ENCODE peak calls at places on chromosomes 4 and X, in ten cellular contexts. Y is AG04450, T is stomach, J is heart left ventricle, Q is upper lobe of left lung, D is right lobe of liver, H is MM.1S, C is pancreas, F is fibroblast of mammary gland, Z is left lung. N is an unnamed sample.

GRCh38 chr4:94171616-94172015 is 36.0 kb upstream of the SMARCAD1 start:
- DNase-seq in C (no peak), Q (no peak), J (no peak), Z (no peak), T (no peak), F (peak; percentile 4), Y (no peak), H (no peak), D (no peak), N (no peak)

GRCh38 chrX:155768036-155768769 is 112.9 kb upstream of the VAMP7 start:
- DNase-seq in Y (no peak), J (no peak), T (no peak), Z (no peak), F (peak; percentile 69), D (no peak), C (no peak), H (no peak), Q (no peak), N (no peak)

GRCh38 chr4:100357542-100357941 is 160.3 kb downstream of the EMCN start:
- DNase-seq in H (no peak), Y (no peak), Z (no peak), J (no peak), T (no peak), D (no peak), F (peak; percentile 10), C (no peak), Q (no peak), N (no peak)

GRCh38 chr4:56466910-56467283 is 520 bp upstream of the SRP72 start:
- DNase-seq in F (no peak), J (no peak), Q (no peak), Y (no peak), D (no peak), Z (no peak), T (no peak), H (no peak), C (no peak), N (no peak)

GRCh38 chrX:56802921-56803848 is 74.1 kb downstream of the NBDY start:
- DNase-seq in J (peak; percentile 82), F (peak; percentile 83), Y (no peak), Z (peak; percentile 77), Q (peak; percentile 64), C (peak; percentile 87), T (peak; percentile 75), H (peak; percentile 81), D (peak; percentile 87), N (peak; percentile 73)

GRCh38 chr4:77777135-77777777 is 41.9 kb downstream of the CNOT6L start:
- DNase-seq in F (peak; percentile 47), T (no peak), Q (no peak), H (no peak), Z (no peak), D (no peak), J (no peak), C (no peak), Y (no peak), N (no peak)

GRCh38 chr4:56990109-56990508 is 11.4 kb downstream of the POLR2B start:
- DNase-seq in Q (no peak), J (no peak), T (no peak), F (peak; percentile 67), Z (no peak), C (no peak), D (no peak), Y (no peak), H (no peak), N (no peak)

GRCh38 chr4:156991161-156991560 is 19.6 kb upstream of the PDGFC start:
- DNase-seq in Y (no peak), D (no peak), Q (no peak), F (no peak), J (no peak), H (no peak), T (no peak), Z (no peak), C (no peak), N (no peak)

GRCh38 chr4:6873792-6874461 is 35.7 kb upstream of the TBC1D14 start:
- DNase-seq in J (peak; percentile 67), Z (peak; percentile 69), H (peak; percentile 66), D (peak; percentile 77), C (peak; percentile 76), T (peak; percentile 82), Y (no peak), Q (peak; percentile 80), F (peak; percentile 68), N (peak; percentile 41)

GRCh38 chrX:34879361-34879760 is 63.2 kb upstream of the FAM47B start:
- DNase-seq in C (no peak), Z (no peak), F (peak; percentile 26), H (no peak), J (no peak), Y (no peak), Q (no peak), D (no peak), T (no peak), N (no peak)

GRCh38 chrX:71623714-71624113 is 5.4 kb upstream of the CXCR3 start:
- DNase-seq in Z (no peak), D (no peak), H (no peak), Y (no peak), F (no peak), T (no peak), J (no peak), C (no peak), Q (no peak), N (no peak)

GRCh38 chrX:71623105-71623450 is 4.8 kb upstream of the CXCR3 start:
- DNase-seq in C (no peak), Z (no peak), T (no peak), Y (no peak), H (no peak), D (no peak), F (no peak), J (no peak), Q (no peak), N (no peak)

GRCh38 chrX:71621644-71622346 is 3.5 kb upstream of the CXCR3 start:
- DNase-seq in Y (no peak), H (no peak), T (no peak), Q (no peak), F (peak; percentile 42), J (no peak), C (no peak), D (no peak), Z (no peak), N (no peak)

GRCh38 chrX:71625471-71625870 is 7.2 kb upstream of the CXCR3 start:
- DNase-seq in J (no peak), T (no peak), Y (no peak), Q (no peak), F (no peak), Z (no peak), H (no peak), C (no peak), D (no peak), N (no peak)

DNA sequence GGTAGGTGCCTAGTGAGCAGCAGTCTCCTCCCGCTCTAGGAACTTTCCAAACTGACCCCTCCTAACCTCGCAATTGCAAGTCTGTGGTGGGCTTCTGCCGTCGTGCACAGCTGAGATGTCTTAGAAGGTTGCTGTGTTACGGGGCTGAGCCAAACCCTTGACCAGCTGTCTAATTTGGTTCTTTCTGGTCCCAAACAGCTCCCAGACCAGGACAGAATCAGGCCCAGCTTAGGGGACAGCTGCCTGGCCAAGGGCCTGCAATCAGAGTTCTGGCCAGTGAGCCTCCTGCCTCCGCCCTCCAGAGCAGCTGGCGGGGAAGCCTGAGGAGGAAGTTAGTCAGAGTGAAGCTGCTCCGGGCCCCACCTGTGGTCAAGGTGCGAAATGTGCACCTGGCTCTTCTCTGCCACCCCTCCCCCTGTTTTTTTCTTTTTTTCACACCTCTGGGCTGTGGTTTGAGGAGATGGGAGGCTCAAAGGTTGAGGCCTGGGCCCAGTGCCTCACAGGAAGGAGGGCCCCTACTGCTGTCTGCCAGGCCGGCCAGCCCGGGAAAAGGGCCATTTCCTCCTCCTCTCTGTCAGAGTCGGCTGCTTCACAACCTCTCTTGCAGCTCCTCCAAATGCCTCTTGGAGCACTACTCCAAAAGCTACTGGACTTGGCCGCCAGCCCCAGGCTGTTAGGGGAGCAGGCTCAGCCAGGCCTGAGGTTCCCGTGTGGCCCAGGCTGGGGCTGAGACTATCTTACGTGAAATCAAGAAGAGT is 4.2 kb upstream of the CXCR3 start:
- DNase-seq in Y (peak; percentile 18), C (peak; percentile 63), Q (peak; percentile 87), H (peak; percentile 95), T (peak; percentile 79), F (peak; percentile 56), Z (peak; percentile 80), J (peak; percentile 85), D (peak; percentile 66), N (peak; percentile 49)
- TF ChIP-seq CTCF in Y (peak; percentile 49), C (peak; percentile 19), Q (peak; percentile 23), H (no peak), T (peak; percentile 23), F (no peak), Z (no peak), J (peak; percentile 31), D (peak; percentile 16), N (peak; percentile 36)

GRCh38 chr4:123892997-123893745 is 496.6 kb downstream of the SPRY1 start:
- DNase-seq in C (no peak), T (no peak), Q (no peak), Y (no peak), Z (no peak), F (peak; percentile 76), D (no peak), H (no peak), J (no peak), N (no peak)
- H3K4me3 ChIP-seq in C (no peak overlapping the region), T (no peak overlapping the region), Q (no peak overlapping the region), Y (no peak overlapping the region), Z (no peak overlapping the region), F (no peak overlapping the region), D (no peak overlapping the region), H (no peak overlapping the region), J (no peak overlapping the region), N (no peak overlapping the region)

GRCh38 chr4:16752150-16752549 is 146.3 kb downstream of the LDB2 start:
- DNase-seq in H (no peak), D (no peak), F (peak; percentile 48), Z (no peak), T (no peak), Q (no peak), Y (no peak), J (no peak), C (no peak), N (no peak)
- TF ChIP-seq CTCF in H (peak; percentile 7), D (peak; percentile 37), F (peak; percentile 50), Z (no peak), T (no peak), Q (peak; percentile 11), Y (peak; percentile 41), J (peak; percentile 30), C (no peak), N (peak; percentile 34)

GRCh38 chrX:135982860-135983259 is 2.4 kb upstream of the SLC9A6 start:
- DNase-seq in Z (no peak), D (no peak), Y (no peak), C (no peak), H (no peak), Q (no peak), J (no peak), T (no peak), F (peak; percentile 16), N (no peak)

GRCh38 chrX:135981662-135982061 is 3.6 kb upstream of the SLC9A6 start:
- DNase-seq in D (no peak), H (no peak), Y (no peak), C (no peak), T (no peak), F (no peak), J (no peak), Z (no peak), Q (no peak), N (no peak)

GRCh38 chrX:135985974-135986312 is 708 bp downstream of the SLC9A6 start:
- DNase-seq in C (no peak), Z (no peak), Y (no peak), Q (no peak), T (no peak), H (no peak), J (no peak), D (no peak), F (no peak), N (no peak)

GRCh38 chrX:135985123-135985973 is at the start of gene SLC9A6:
- DNase-seq in T (peak; percentile 74), Q (peak; percentile 82), F (peak; percentile 31), Z (peak; percentile 76), C (peak; percentile 64), H (peak; percentile 72), Y (no peak), D (peak; percentile 83), J (peak; percentile 78), N (no peak)

GRCh38 chrX:135984220-135984619 is 1.0 kb upstream of the SLC9A6 start:
- DNase-seq in J (no peak), Q (no peak), C (no peak), T (no peak), F (no peak), Z (no peak), H (no peak), Y (no peak), D (no peak), N (no peak)
- H3K4me3 ChIP-seq in J (peak overlapping the region; percentile 64), Q (no peak overlapping the region), C (no peak overlapping the region), T (no peak overlapping the region), F (peak overlapping the region; percentile 59), Z (peak overlapping the region; percentile 52), H (peak overlapping the region; percentile 75), Y (no peak overlapping the region), D (no peak overlapping the region), N (no peak overlapping the region)